ENCODE peak calls at places on chromosomes 6 and 20, in ten cellular contexts. T is mammary epithelial cell, I is IMR-90, Y is epithelial cell of esophagus, L is GM13977, D is A549, K is choroid plexus epithelial cell, Z is MCF 10A, B is neural crest cell, U is lower lobe of right lung. M is an unnamed sample.

GRCh38 chr6:142387997-142388815 is 86.4 kb downstream of the ADGRG6 start:
- DNase-seq in U (no peak), I (peak; percentile 74), T (peak; percentile 16), Z (peak; percentile 64), D (peak; percentile 55), K (peak; percentile 81), B (no peak), Y (peak; percentile 64), L (peak; percentile 16), M (no peak)

GRCh38 chr20:58549681-58550542 is 34.7 kb upstream of the APCDD1L start:
- DNase-seq in U (no peak), L (no peak), K (no peak), B (no peak), Y (no peak), I (no peak), D (no peak), T (no peak), Z (no peak), M (no peak)

GRCh38 chr20:1961374-1961773 is 32.5 kb downstream of the PDYN start:
- DNase-seq in I (no peak), L (no peak), D (no peak), U (no peak), B (no peak), Y (no peak), Z (no peak), T (no peak), K (no peak), M (no peak)

GRCh38 chr6:116309001-116309400 is 29.3 kb upstream of the TSPYL1 start:
- DNase-seq in K (no peak), T (no peak), D (no peak), B (no peak), I (no peak), Z (no peak), U (no peak), Y (no peak), L (no peak), M (no peak)

GRCh38 chr20:50336631-50337030 is 146.0 kb downstream of the CEBPB start:
- DNase-seq in L (no peak), Y (no peak), I (peak; percentile 29), B (no peak), U (no peak), D (no peak), T (no peak), K (no peak), Z (no peak), M (no peak)

GRCh38 chr20:21808863-21809664 is 103.6 kb downstream of the PAX1 start:
- DNase-seq in T (no peak), U (peak; percentile 70), L (peak; percentile 63), K (no peak), Y (no peak), Z (no peak), B (peak; percentile 74), D (peak; percentile 29), I (no peak), M (no peak)

GRCh38 chr6:127959869-127960268 is 59.0 kb upstream of the THEMIS start:
- DNase-seq in Y (no peak), L (no peak), K (no peak), Z (no peak), I (no peak), T (no peak), D (no peak), U (no peak), B (no peak), M (no peak)

GRCh38 chr6:97790926-97791590 is 508.0 kb upstream of the MMS22L start:
- DNase-seq in T (no peak), B (no peak), U (no peak), Y (no peak), Z (no peak), L (no peak), K (no peak), D (no peak), I (no peak), M (no peak)

GRCh38 chr6:13624871-13625288 is 9.7 kb downstream of the NOL7 start:
- DNase-seq in U (no peak), T (peak; percentile 21), I (peak; percentile 44), Z (peak; percentile 45), D (peak; percentile 56), Y (peak; percentile 56), K (peak; percentile 66), L (peak; percentile 46), B (no peak), M (no peak)

GRCh38 chr6:79431469-79431868 is 105.8 kb downstream of the LCA5 start:
- DNase-seq in Z (no peak), L (no peak), B (no peak), Y (peak; percentile 48), T (peak; percentile 62), I (no peak), U (no peak), K (no peak), D (peak; percentile 14), M (no peak)

GRCh38 chr20:60228255-60228654 is 270.0 kb downstream of the CDH26 start:
- DNase-seq in B (no peak), I (no peak), K (no peak), D (no peak), L (no peak), U (no peak), Y (peak; percentile 31), T (peak; percentile 20), Z (no peak), M (no peak)

GRCh38 chr20:12053348-12053747 is 135.7 kb downstream of the BTBD3 start:
- DNase-seq in T (peak; percentile 53), K (peak; percentile 89), Y (peak; percentile 62), Z (peak; percentile 64), U (no peak), L (no peak), I (peak; percentile 77), D (no peak), B (no peak), M (no peak)

GRCh38 chr6:34120953-34121675 is 24.8 kb downstream of the GRM4 start:
- DNase-seq in U (no peak), I (no peak), D (no peak), K (no peak), T (no peak), Z (no peak), B (no peak), Y (no peak), L (no peak), M (no peak)

GRCh38 chr20:44404204-44405181 is 49.0 kb downstream of the HNF4A start:
- DNase-seq in Y (no peak), D (no peak), K (no peak), L (no peak), I (no peak), B (no peak), Z (no peak), U (no peak), T (no peak), M (no peak)

GRCh38 chr6:27753668-27754407 is 158.4 kb downstream of the OR2B2 start:
- DNase-seq in I (peak; percentile 76), K (peak; percentile 87), U (peak; percentile 78), T (peak; percentile 81), D (peak; percentile 91), Z (peak; percentile 93), L (peak; percentile 74), Y (peak; percentile 85), B (peak; percentile 72), M (no peak)

GRCh38 chr20:40471261-40471629 is 217.8 kb downstream of the MAFB start:
- DNase-seq in I (no peak), T (no peak), D (peak; percentile 18), B (no peak), Y (peak; percentile 58), L (no peak), U (no peak), K (peak; percentile 5), Z (peak; percentile 54), M (no peak)
- TF ChIP-seq CTCF in I (no peak), T (peak; percentile 39), D (no peak), B (peak; percentile 46), Y (peak; percentile 47), L (peak; percentile 18), U (no peak), K (peak; percentile 13), Z (no peak), M (peak; percentile 50)

GRCh38 chr6:35804996-35805736 is at the start of gene LHFPL5:
- DNase-seq in L (peak; percentile 85), I (no peak), D (no peak), Z (peak; percentile 54), T (no peak), K (peak; percentile 26), B (peak; percentile 72), U (peak; percentile 55), Y (peak; percentile 43), M (no peak)
- TF ChIP-seq CTCF in L (no peak), I (no peak), D (no peak), Z (no peak), T (no peak), K (no peak), B (no peak), U (no peak), Y (no peak), M (peak; percentile 15)

GRCh38 chr6:83921315-83921714 is 61.8 kb downstream of the CYB5R4 start:
- DNase-seq in K (no peak), Z (no peak), D (no peak), L (no peak), U (no peak), I (no peak), Y (no peak), T (no peak), B (no peak), M (no peak)
- TF ChIP-seq CTCF in K (no peak), Z (no peak), D (no peak), L (no peak), U (no peak), I (no peak), Y (no peak), T (no peak), B (no peak), M (no peak)

GRCh38 chr6:45420083-45420908 is 42.6 kb upstream of the SUPT3H start:
- DNase-seq in L (peak; percentile 13), K (peak; percentile 77), U (peak; percentile 47), Y (peak; percentile 64), T (peak; percentile 43), Z (peak; percentile 46), D (no peak), I (peak; percentile 64), B (peak; percentile 5), M (no peak)

GRCh38 chr6:45420909-45421699 is 43.4 kb upstream of the SUPT3H start:
- DNase-seq in Z (no peak), U (no peak), L (no peak), I (no peak), D (no peak), K (peak; percentile 43), B (no peak), T (no peak), Y (no peak), M (no peak)

GRCh38 chr6:45421700-45422540 is 44.2 kb upstream of the SUPT3H start:
- DNase-seq in U (peak; percentile 68), Y (peak; percentile 58), D (peak; percentile 42), K (peak; percentile 73), L (peak; percentile 50), B (peak; percentile 41), T (peak; percentile 66), I (peak; percentile 67), Z (peak; percentile 54), M (peak; percentile 92)

GRCh38 chr6:45417461-45417860 is 39.7 kb upstream of the SUPT3H start:
- DNase-seq in U (no peak), T (no peak), K (no peak), L (no peak), D (no peak), Z (no peak), I (no peak), Y (no peak), B (no peak), M (no peak)

DNA sequence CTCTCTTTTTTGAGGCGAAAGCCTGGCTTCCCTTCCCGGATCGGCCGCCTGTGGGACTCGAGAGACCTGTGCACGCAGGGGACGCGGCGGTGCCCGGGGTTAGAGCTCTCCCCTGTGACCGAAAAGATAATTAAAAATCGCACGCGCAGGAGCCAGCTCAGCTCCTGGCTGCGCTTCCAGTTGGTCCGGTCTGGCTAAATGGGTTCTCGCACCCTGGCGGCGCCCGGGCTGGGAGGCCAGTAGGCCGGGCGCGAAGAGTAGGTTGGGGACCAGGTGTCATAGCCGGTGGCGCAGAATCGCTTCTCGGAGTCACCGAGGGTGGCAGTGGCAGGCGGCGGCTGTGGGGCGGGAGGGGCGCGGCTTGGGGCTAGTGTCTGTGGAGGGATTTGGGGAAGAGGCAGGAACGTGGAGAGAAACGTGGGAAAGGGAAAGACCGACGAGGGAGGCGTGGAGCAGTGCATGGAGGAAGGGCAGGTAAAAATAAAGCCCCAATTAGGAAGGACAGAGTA is 41.9 kb upstream of the SUPT3H start:
- DNase-seq in I (no peak), T (peak; percentile 68), Y (peak; percentile 81), B (peak; percentile 27), D (peak; percentile 47), Z (peak; percentile 68), K (peak; percentile 63), U (peak; percentile 83), L (peak; percentile 23), M (peak; percentile 92)
- TF ChIP-seq CTCF in I (peak; percentile 28), T (peak; percentile 66), Y (peak; percentile 44), B (peak; percentile 57), D (peak; percentile 27), Z (peak; percentile 67), K (peak; percentile 48), U (peak; percentile 36), L (peak; percentile 33), M (peak; percentile 71)

M was measured in chondrocyte.